ENCODE peak calls at places on chromosomes 7 and 10, in ten cellular contexts. One of them, this sample, is unnamed.

GRCh38 chr7:102860351-102860811 is 52.4 kb upstream of the LRRC17 start:
- DNase-seq in endodermal cell: no peak
- DNase-seq in transverse colon: no peak
- DNase-seq in colonic mucosa: no peak
- DNase-seq in uterus: no peak
- DNase-seq in GOT3: no peak
- DNase-seq in activated CD4-positive, CD25-positive, alpha-beta regulatory T cell treated with anti-CD3 and anti-CD28 coated beads, Interleukin-2, amount 50 U/mL, for 72 hours: no peak
- DNase-seq in fibroblast of mammary gland: peak
- DNase-seq in astrocyte: peak
- DNase-seq in fibroblast of pulmonary artery: peak
- DNase-seq in this sample: no peak

GRCh38 chr10:70186571-70186970 is 16.3 kb upstream of the SAR1A start:
- DNase-seq in endodermal cell: no peak
- DNase-seq in transverse colon: no peak
- DNase-seq in colonic mucosa: no peak
- DNase-seq in uterus: no peak
- DNase-seq in GOT3: no peak
- DNase-seq in activated CD4-positive, CD25-positive, alpha-beta regulatory T cell treated with anti-CD3 and anti-CD28 coated beads, Interleukin-2, amount 50 U/mL, for 72 hours: no peak
- DNase-seq in fibroblast of mammary gland: peak
- DNase-seq in astrocyte: no peak
- DNase-seq in fibroblast of pulmonary artery: peak
- DNase-seq in this sample: no peak

GRCh38 chr7:95213809-95214492 is 110.4 kb downstream of the PON1 start:
- DNase-seq in endodermal cell: no peak
- DNase-seq in transverse colon: no peak
- DNase-seq in colonic mucosa: no peak
- DNase-seq in uterus: no peak
- DNase-seq in GOT3: peak
- DNase-seq in activated CD4-positive, CD25-positive, alpha-beta regulatory T cell treated with anti-CD3 and anti-CD28 coated beads, Interleukin-2, amount 50 U/mL, for 72 hours: no peak
- DNase-seq in fibroblast of mammary gland: peak
- DNase-seq in astrocyte: peak
- DNase-seq in fibroblast of pulmonary artery: peak
- DNase-seq in this sample: peak

GRCh38 chr10:27285093-27285492 is 44.5 kb upstream of the ACBD5 start:
- DNase-seq in endodermal cell: peak
- DNase-seq in transverse colon: no peak
- DNase-seq in colonic mucosa: no peak
- DNase-seq in uterus: no peak
- DNase-seq in GOT3: no peak
- DNase-seq in activated CD4-positive, CD25-positive, alpha-beta regulatory T cell treated with anti-CD3 and anti-CD28 coated beads, Interleukin-2, amount 50 U/mL, for 72 hours: no peak
- DNase-seq in fibroblast of mammary gland: peak
- DNase-seq in astrocyte: peak
- DNase-seq in fibroblast of pulmonary artery: peak
- DNase-seq in this sample: peak

GRCh38 chr7:113289140-113289740 is 170.9 kb upstream of the SMIM30 start:
- DNase-seq in endodermal cell: no peak
- DNase-seq in transverse colon: no peak
- DNase-seq in colonic mucosa: no peak
- DNase-seq in uterus: no peak
- DNase-seq in GOT3: no peak
- DNase-seq in activated CD4-positive, CD25-positive, alpha-beta regulatory T cell treated with anti-CD3 and anti-CD28 coated beads, Interleukin-2, amount 50 U/mL, for 72 hours: no peak
- DNase-seq in fibroblast of mammary gland: peak
- DNase-seq in astrocyte: peak
- DNase-seq in fibroblast of pulmonary artery: peak
- DNase-seq in this sample: peak

GRCh38 chr7:131012477-131013031 is 278.5 kb upstream of the KLF14 start:
- DNase-seq in endodermal cell: peak
- DNase-seq in transverse colon: no peak
- DNase-seq in colonic mucosa: no peak
- DNase-seq in uterus: no peak
- DNase-seq in GOT3: no peak
- DNase-seq in activated CD4-positive, CD25-positive, alpha-beta regulatory T cell treated with anti-CD3 and anti-CD28 coated beads, Interleukin-2, amount 50 U/mL, for 72 hours: no peak
- DNase-seq in fibroblast of mammary gland: peak
- DNase-seq in astrocyte: no peak
- DNase-seq in fibroblast of pulmonary artery: no peak
- DNase-seq in this sample: no peak

GRCh38 chr7:30422922-30423321 is 55.7 kb downstream of the NOD1 start:
- DNase-seq in endodermal cell: no peak
- DNase-seq in transverse colon: no peak
- DNase-seq in colonic mucosa: no peak
- DNase-seq in uterus: no peak
- DNase-seq in GOT3: no peak
- DNase-seq in activated CD4-positive, CD25-positive, alpha-beta regulatory T cell treated with anti-CD3 and anti-CD28 coated beads, Interleukin-2, amount 50 U/mL, for 72 hours: no peak
- DNase-seq in fibroblast of mammary gland: peak
- DNase-seq in astrocyte: peak
- DNase-seq in fibroblast of pulmonary artery: peak
- DNase-seq in this sample: no peak

GRCh38 chr10:23540401-23540800 is 101.5 kb downstream of the OTUD1 start:
- DNase-seq in endodermal cell: no peak
- DNase-seq in transverse colon: no peak
- DNase-seq in colonic mucosa: no peak
- DNase-seq in uterus: no peak
- DNase-seq in GOT3: no peak
- DNase-seq in activated CD4-positive, CD25-positive, alpha-beta regulatory T cell treated with anti-CD3 and anti-CD28 coated beads, Interleukin-2, amount 50 U/mL, for 72 hours: no peak
- DNase-seq in fibroblast of mammary gland: no peak
- DNase-seq in astrocyte: no peak
- DNase-seq in fibroblast of pulmonary artery: no peak
- DNase-seq in this sample: no peak

GRCh38 chr10:29725133-29725720 is 90.5 kb upstream of the SVIL start:
- DNase-seq in endodermal cell: no peak
- DNase-seq in transverse colon: peak
- DNase-seq in colonic mucosa: peak
- DNase-seq in uterus: no peak
- DNase-seq in GOT3: no peak
- DNase-seq in activated CD4-positive, CD25-positive, alpha-beta regulatory T cell treated with anti-CD3 and anti-CD28 coated beads, Interleukin-2, amount 50 U/mL, for 72 hours: no peak
- DNase-seq in fibroblast of mammary gland: no peak
- DNase-seq in astrocyte: peak
- DNase-seq in fibroblast of pulmonary artery: peak
- DNase-seq in this sample: no peak

GRCh38 chr7:1949681-1950055 is 279.6 kb downstream of the ELFN1 start:
- DNase-seq in endodermal cell: no peak
- DNase-seq in transverse colon: no peak
- DNase-seq in colonic mucosa: no peak
- DNase-seq in uterus: no peak
- DNase-seq in GOT3: no peak
- DNase-seq in activated CD4-positive, CD25-positive, alpha-beta regulatory T cell treated with anti-CD3 and anti-CD28 coated beads, Interleukin-2, amount 50 U/mL, for 72 hours: no peak
- DNase-seq in fibroblast of mammary gland: no peak
- DNase-seq in astrocyte: no peak
- DNase-seq in fibroblast of pulmonary artery: no peak
- DNase-seq in this sample: peak

GRCh38 chr10:30007406-30007805 is 52.0 kb downstream of the JCAD start:
- DNase-seq in endodermal cell: no peak
- DNase-seq in transverse colon: no peak
- DNase-seq in colonic mucosa: no peak
- DNase-seq in uterus: no peak
- DNase-seq in GOT3: no peak
- DNase-seq in activated CD4-positive, CD25-positive, alpha-beta regulatory T cell treated with anti-CD3 and anti-CD28 coated beads, Interleukin-2, amount 50 U/mL, for 72 hours: no peak
- DNase-seq in fibroblast of mammary gland: no peak
- DNase-seq in astrocyte: no peak
- DNase-seq in fibroblast of pulmonary artery: no peak
- DNase-seq in this sample: no peak

GRCh38 chr7:8418627-8419245 is 14.7 kb upstream of the NXPH1 start:
- DNase-seq in endodermal cell: peak
- DNase-seq in transverse colon: peak
- DNase-seq in colonic mucosa: peak
- DNase-seq in uterus: no peak
- DNase-seq in GOT3: no peak
- DNase-seq in activated CD4-positive, CD25-positive, alpha-beta regulatory T cell treated with anti-CD3 and anti-CD28 coated beads, Interleukin-2, amount 50 U/mL, for 72 hours: no peak
- DNase-seq in fibroblast of mammary gland: peak
- DNase-seq in astrocyte: peak
- DNase-seq in fibroblast of pulmonary artery: peak
- DNase-seq in this sample: peak

GRCh38 chr10:103055105-103055504 is 137.0 kb downstream of the CNNM2 start:
- DNase-seq in endodermal cell: no peak
- DNase-seq in transverse colon: no peak
- DNase-seq in colonic mucosa: no peak
- DNase-seq in uterus: no peak
- DNase-seq in GOT3: no peak
- DNase-seq in activated CD4-positive, CD25-positive, alpha-beta regulatory T cell treated with anti-CD3 and anti-CD28 coated beads, Interleukin-2, amount 50 U/mL, for 72 hours: no peak
- DNase-seq in fibroblast of mammary gland: no peak
- DNase-seq in astrocyte: no peak
- DNase-seq in fibroblast of pulmonary artery: no peak
- DNase-seq in this sample: no peak

GRCh38 chr10:126013489-126014281 is 117.3 kb downstream of the FANK1 start:
- DNase-seq in endodermal cell: peak
- DNase-seq in transverse colon: no peak
- DNase-seq in colonic mucosa: no peak
- DNase-seq in uterus: no peak
- DNase-seq in GOT3: no peak
- DNase-seq in activated CD4-positive, CD25-positive, alpha-beta regulatory T cell treated with anti-CD3 and anti-CD28 coated beads, Interleukin-2, amount 50 U/mL, for 72 hours: no peak
- DNase-seq in fibroblast of mammary gland: peak
- DNase-seq in astrocyte: peak
- DNase-seq in fibroblast of pulmonary artery: peak
- DNase-seq in this sample: peak

GRCh38 chr10:9848981-9849380 is 1168.7 kb upstream of the CELF2 start:
- DNase-seq in endodermal cell: no peak
- DNase-seq in transverse colon: no peak
- DNase-seq in colonic mucosa: no peak
- DNase-seq in uterus: no peak
- DNase-seq in GOT3: no peak
- DNase-seq in activated CD4-positive, CD25-positive, alpha-beta regulatory T cell treated with anti-CD3 and anti-CD28 coated beads, Interleukin-2, amount 50 U/mL, for 72 hours: no peak
- DNase-seq in fibroblast of mammary gland: no peak
- DNase-seq in astrocyte: no peak
- DNase-seq in fibroblast of pulmonary artery: no peak
- DNase-seq in this sample: no peak

GRCh38 chr7:94335586-94335985 is 59.1 kb upstream of the COL1A2 start:
- DNase-seq in endodermal cell: no peak
- DNase-seq in transverse colon: no peak
- DNase-seq in colonic mucosa: no peak
- DNase-seq in uterus: no peak
- DNase-seq in GOT3: no peak
- DNase-seq in activated CD4-positive, CD25-positive, alpha-beta regulatory T cell treated with anti-CD3 and anti-CD28 coated beads, Interleukin-2, amount 50 U/mL, for 72 hours: no peak
- DNase-seq in fibroblast of mammary gland: no peak
- DNase-seq in astrocyte: peak
- DNase-seq in fibroblast of pulmonary artery: no peak
- DNase-seq in this sample: no peak